ENCODE peak calls at places on chromosomes 6 and 20, in nine cellular contexts. C is AG09309, K is fibroblast of the aortic adventitia, G is pancreas, V is fibroblast of lung, P is adipocyte, F is lower lobe of right lung, S is choroid plexus epithelial cell, Q is neuronal stem cell. R is an unnamed sample.

GRCh38 chr20:49889943-49890650 is 25.2 kb downstream of the SPATA2 start:
- DNase-seq in P (no peak), K (no peak), C (no peak), V (no peak), G (no peak), F (no peak), S (no peak), Q (no peak), R (no peak)

GRCh38 chr6:36984581-36985383 is 1.2 kb downstream of the MTCH1 start:
- DNase-seq in F (no peak), V (peak; percentile 79), G (peak; percentile 41), S (peak; percentile 72), C (peak; percentile 23), K (peak; percentile 74), P (peak; percentile 80), Q (peak; percentile 38), R (peak; percentile 80)

GRCh38 chr6:139240161-139241010 is 51.4 kb downstream of the TXLNB start:
- DNase-seq in C (peak; percentile 34), G (peak; percentile 12), P (peak; percentile 85), F (no peak), S (peak; percentile 92), V (peak; percentile 90), K (peak; percentile 92), Q (no peak), R (peak; percentile 77)

GRCh38 chr20:57657537-57658446 is 37.6 kb upstream of the ZBP1 start:
- DNase-seq in K (no peak), F (peak; percentile 65), S (no peak), C (no peak), G (peak; percentile 14), V (no peak), Q (no peak), P (no peak), R (no peak)

GRCh38 chr20:57838670-57839142 is 128.9 kb upstream of the PMEPA1 start:
- DNase-seq in Q (no peak), C (peak; percentile 13), F (no peak), G (no peak), S (no peak), K (no peak), P (no peak), V (peak; percentile 92), R (no peak)

GRCh38 chr20:61745397-61746146 is 320.1 kb downstream of the TAF4 start:
- DNase-seq in C (no peak), Q (no peak), K (no peak), V (no peak), G (no peak), S (no peak), P (no peak), F (peak; percentile 40), R (no peak)

GRCh38 chr6:106083618-106084017 is 2.5 kb upstream of the PRDM1 start:
- DNase-seq in S (no peak), K (no peak), Q (no peak), G (no peak), C (no peak), F (no peak), V (no peak), P (peak; percentile 31), R (peak; percentile 24)

GRCh38 chr20:58231678-58232077 is 3.2 kb upstream of the ANKRD60 start:
- DNase-seq in S (no peak), K (peak; percentile 49), C (no peak), Q (no peak), V (no peak), P (peak; percentile 64), F (no peak), G (no peak), R (no peak)

GRCh38 chr6:20476501-20477043 is 57.7 kb upstream of the CDKAL1 start:
- DNase-seq in Q (no peak), K (no peak), S (no peak), C (no peak), G (no peak), P (no peak), V (no peak), F (no peak), R (no peak)

GRCh38 chr6:20473518-20473917 is 60.7 kb upstream of the CDKAL1 start:
- DNase-seq in F (no peak), K (no peak), Q (no peak), P (no peak), C (no peak), S (no peak), G (no peak), V (no peak), R (no peak)

GRCh38 chr6:20472748-20473147 is 61.5 kb upstream of the CDKAL1 start:
- DNase-seq in Q (no peak), V (no peak), C (no peak), F (no peak), K (no peak), G (no peak), S (no peak), P (no peak), R (no peak)

GRCh38 chr6:20477485-20477884 is 56.8 kb upstream of the CDKAL1 start:
- DNase-seq in P (no peak), V (no peak), C (no peak), G (no peak), F (no peak), Q (no peak), S (no peak), K (no peak), R (no peak)

DNA sequence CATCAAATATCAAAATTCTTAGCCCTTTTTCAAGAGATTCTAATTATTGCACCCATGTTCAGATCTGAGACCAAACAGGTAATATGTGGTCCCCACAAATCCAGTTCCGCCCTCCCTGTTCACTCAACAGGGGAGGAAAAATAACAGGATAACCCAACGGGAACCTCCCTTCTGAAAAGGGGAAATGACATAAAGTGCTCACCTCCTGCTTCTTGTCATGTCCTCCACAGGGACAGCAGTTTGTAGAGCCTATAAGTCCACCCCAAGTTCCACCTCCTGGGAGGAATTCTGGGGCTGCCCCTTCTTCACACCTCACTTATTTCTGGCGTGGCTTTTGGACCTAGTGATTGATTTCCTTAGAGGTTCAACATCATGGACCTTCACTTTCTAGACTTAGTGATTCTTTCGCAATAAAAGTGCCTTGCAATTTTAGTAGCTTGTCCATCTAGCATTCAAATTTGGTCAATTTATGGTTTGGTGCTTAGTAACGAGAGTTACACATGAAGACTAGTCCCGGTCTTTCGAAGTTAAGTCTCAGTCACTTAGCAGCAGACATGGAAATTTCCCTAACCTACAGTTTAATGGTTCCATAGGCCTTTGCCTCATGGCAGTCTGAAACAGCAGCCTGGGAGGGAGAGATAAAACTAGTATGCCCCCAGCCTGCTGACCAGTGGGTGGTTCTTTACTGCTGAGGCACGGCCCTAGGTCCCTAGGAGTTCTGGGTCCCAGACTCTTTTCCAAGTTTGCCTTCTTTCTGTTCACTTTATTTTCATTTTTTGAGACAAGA is 59.3 kb upstream of the CDKAL1 start:
- DNase-seq in C (no peak), S (no peak), K (no peak), F (no peak), V (no peak), G (no peak), P (no peak), Q (no peak), R (no peak)
- H3K4me3 ChIP-seq in C (no peak overlapping the region), S (no peak overlapping the region), K (no peak overlapping the region), F (no peak overlapping the region), V (no peak overlapping the region), G (no peak overlapping the region), P (no peak overlapping the region), Q (no peak overlapping the region), R (no peak overlapping the region)

DNA sequence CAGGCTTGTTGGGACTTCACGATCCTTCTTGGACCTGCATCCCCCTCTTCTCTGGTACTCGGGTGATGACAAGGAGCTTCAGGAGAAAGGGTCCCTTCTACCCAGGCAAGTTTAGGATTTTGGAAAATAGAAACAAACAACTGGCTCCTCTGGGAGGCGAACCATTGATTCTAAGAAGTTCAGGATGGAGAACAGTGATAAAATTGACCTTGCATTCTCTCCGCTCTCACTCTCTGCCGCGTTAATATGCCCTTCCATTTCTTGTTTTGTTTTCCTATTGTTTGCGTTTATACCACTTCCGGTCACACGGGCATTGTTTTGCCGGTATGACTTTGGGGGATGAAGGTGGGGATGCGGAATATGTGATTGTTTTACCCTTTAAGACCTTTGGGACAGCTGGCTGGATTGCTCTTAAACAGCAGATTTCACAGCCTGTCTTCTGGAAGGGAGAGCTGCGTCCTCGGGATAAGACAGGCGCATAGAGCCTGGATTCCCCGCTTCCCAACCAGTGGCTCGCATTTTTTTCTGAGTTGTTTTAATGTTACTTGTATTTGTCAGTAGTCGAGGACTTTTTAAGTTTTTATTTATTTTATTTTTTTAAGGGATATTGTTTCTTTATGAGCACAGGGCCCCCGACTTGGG is 144.3 kb upstream of the ZNF184 start:
- DNase-seq in S (peak; percentile 28), P (peak; percentile 56), Q (no peak), F (no peak), K (peak; percentile 30), C (no peak), G (no peak), V (peak; percentile 25), R (peak; percentile 59)
- H3K4me3 ChIP-seq in S (peak overlapping the region; percentile 61), P (peak overlapping the region; percentile 80), Q (peak overlapping the region; percentile 51), F (peak overlapping the region; percentile 26), K (peak overlapping the region; percentile 63), C (peak overlapping the region; percentile 47), G (no peak overlapping the region), V (peak overlapping the region; percentile 70), R (peak overlapping the region; percentile 52)

DNA sequence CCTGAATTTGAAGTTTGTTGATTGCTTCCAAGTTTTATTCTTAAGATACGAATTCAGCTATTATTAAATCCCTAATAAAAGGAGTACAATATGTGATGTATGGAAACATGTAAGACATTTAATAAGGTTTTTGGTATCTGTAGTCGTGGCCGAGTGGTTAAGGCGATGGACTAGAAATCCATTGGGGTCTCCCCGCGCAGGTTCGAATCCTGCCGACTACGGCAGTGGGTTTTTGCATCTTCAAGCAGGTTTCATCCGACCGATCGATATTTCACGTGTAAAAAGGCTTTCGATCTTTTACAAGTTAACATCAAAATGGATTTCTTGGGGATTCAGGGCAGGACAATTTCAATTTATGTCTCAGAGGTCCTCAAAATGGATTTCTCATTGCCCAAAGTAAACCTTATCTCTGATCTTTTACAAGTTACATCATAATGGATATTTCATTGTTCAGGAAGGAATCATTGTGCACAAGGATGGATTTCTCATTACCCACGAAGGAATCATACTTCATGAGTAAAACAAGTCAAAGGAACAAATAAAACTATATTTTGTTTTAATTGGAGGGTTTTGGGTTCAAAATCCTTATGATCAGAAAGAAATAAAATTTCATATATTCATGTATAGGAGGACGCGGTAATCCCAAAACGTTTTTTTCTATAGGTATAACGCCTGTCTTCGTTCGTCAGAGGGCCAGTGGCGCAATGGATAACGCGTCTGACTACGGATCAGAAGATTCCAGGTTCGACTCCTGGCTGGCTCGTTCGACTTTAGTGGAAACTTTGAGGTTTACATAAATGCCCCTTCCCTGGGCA is 37.3 kb upstream of the BTN3A2 start:
- DNase-seq in K (peak; percentile 85), C (no peak), G (no peak), Q (no peak), S (peak; percentile 78), V (peak; percentile 68), F (no peak), P (peak; percentile 84), R (peak; percentile 93)
- H3K4me3 ChIP-seq in K (peak overlapping the region; percentile 49), C (no peak overlapping the region), G (no peak overlapping the region), Q (peak overlapping the region; percentile 42), S (peak overlapping the region; percentile 53), V (peak overlapping the region; percentile 54), F (no peak overlapping the region), P (peak overlapping the region; percentile 69), R (no peak overlapping the region)

DNA sequence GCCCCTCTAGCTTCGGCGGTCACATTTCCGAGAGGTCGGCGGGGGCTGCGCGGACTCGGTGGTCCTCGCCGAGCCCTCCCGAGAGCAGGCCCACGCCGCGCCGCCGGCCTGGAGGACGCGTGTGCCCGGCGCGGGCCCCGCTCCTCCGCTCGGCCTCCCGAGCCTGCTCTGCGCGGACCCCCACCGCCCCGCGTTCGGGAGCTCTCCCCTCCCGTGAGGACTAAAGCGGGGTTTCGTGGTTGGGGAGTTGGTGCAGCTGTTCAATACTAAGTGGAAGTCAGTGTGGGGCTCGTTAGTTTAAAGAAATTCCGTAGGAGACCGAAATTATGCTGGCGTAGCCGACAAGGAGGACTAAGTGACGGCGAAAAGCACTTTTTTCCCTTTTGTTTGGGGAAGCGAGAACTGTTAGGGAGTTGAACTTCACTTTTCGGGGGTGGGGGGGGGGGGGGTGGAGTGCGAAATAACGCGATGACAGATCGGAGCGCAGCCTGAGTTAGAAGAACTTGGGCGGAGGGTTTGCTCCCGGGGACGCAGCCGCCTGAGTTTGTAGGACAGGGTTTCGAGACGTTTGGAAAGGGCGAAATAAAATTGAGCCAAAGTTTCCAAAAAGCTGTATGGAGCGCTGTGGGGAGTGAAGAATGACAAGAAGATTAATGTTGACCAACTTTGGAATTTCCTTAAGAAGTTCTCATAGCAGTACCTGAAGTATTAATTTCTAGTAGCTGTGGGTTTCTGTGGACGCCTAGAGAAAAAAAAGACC is 1.3 kb downstream of the QKI start:
- DNase-seq in Q (no peak), F (peak; percentile 78), S (peak; percentile 68), C (no peak), P (peak; percentile 86), G (peak; percentile 23), V (peak; percentile 70), K (peak; percentile 61), R (peak; percentile 66)
- H3K4me3 ChIP-seq in Q (peak overlapping the region; percentile 97), F (peak overlapping the region; percentile 70), S (peak overlapping the region; percentile 83), C (peak overlapping the region; percentile 92), P (peak overlapping the region; percentile 95), G (peak overlapping the region; percentile 89), V (peak overlapping the region; percentile 95), K (peak overlapping the region; percentile 92), R (peak overlapping the region; percentile 71)